ENCODE peak calls at places on chromosomes 1 and 21, in nine cellular contexts. W is adrenal gland, S is fibroblast of lung, K is heart right ventricle, T is brain microvascular endothelial cell, N is A673, H is esophagus squamous epithelium, M is GM23338, A is left lung. I is an unnamed sample.
A peak's percentile ranks its signal among the peaks of the same experiment; 100 is the strongest.

GRCh38 chr1:230171337-230172015 is 104.4 kb downstream of the GALNT2 start:
- DNase-seq in W (no peak), S (peak; percentile 49), K (no peak), T (peak; percentile 61), N (no peak), H (no peak), M (no peak), A (no peak), I (no peak)

GRCh38 chr1:62774006-62774405 is 9.9 kb upstream of the ATG4C start:
- DNase-seq in W (no peak), S (no peak), K (no peak), T (no peak), N (no peak), H (no peak), M (no peak), A (no peak), I (no peak)

GRCh38 chr1:150366416-150367296 is 2.7 kb downstream of the RPRD2 start:
- DNase-seq in W (peak; percentile 29), S (peak; percentile 10), K (no peak), T (no peak), N (peak; percentile 12), H (no peak), M (peak; percentile 25), A (no peak), I (no peak)

GRCh38 chr1:112548540-112548939 is 39.8 kb downstream of the WNT2B start:
- DNase-seq in W (no peak), S (no peak), K (no peak), T (no peak), N (no peak), H (no peak), M (no peak), A (no peak), I (no peak)

GRCh38 chr1:198699167-198700015 is 60.6 kb downstream of the PTPRC start:
- DNase-seq in W (peak; percentile 56), S (peak; percentile 28), K (peak; percentile 9), T (peak; percentile 36), N (peak; percentile 47), H (no peak), M (peak; percentile 79), A (peak; percentile 71), I (peak; percentile 77)

GRCh38 chr21:43585924-43586411 is 73.3 kb downstream of the HSF2BP start:
- DNase-seq in W (peak; percentile 90), S (peak; percentile 98), K (peak; percentile 53), T (peak; percentile 99), N (peak; percentile 96), H (no peak), M (peak; percentile 85), A (no peak), I (peak; percentile 66)

GRCh38 chr1:62198069-62198780 is 3.6 kb downstream of the L1TD1 start:
- DNase-seq in W (no peak), S (no peak), K (no peak), T (no peak), N (no peak), H (no peak), M (peak; percentile 85), A (no peak), I (no peak)

GRCh38 chr1:159010398-159010797 is 691 bp downstream of the IFI16 start:
- DNase-seq in W (no peak), S (no peak), K (no peak), T (no peak), N (no peak), H (no peak), M (no peak), A (no peak), I (no peak)

GRCh38 chr1:230739564-230739963 is 7.6 kb upstream of the CAPN9 start:
- DNase-seq in W (no peak), S (no peak), K (no peak), T (no peak), N (no peak), H (no peak), M (no peak), A (no peak), I (no peak)

GRCh38 chr1:26848947-26849774 is 13.8 kb upstream of the SFN start:
- DNase-seq in W (peak; percentile 88), S (peak; percentile 77), K (no peak), T (peak; percentile 63), N (no peak), H (no peak), M (no peak), A (peak; percentile 81), I (peak; percentile 79)

GRCh38 chr1:6872573-6873261 is 87.5 kb downstream of the CAMTA1 start:
- DNase-seq in W (no peak), S (peak; percentile 28), K (no peak), T (no peak), N (no peak), H (no peak), M (no peak), A (no peak), I (no peak)

GRCh38 chr1:73722055-73722454 is 475.9 kb downstream of the LRRIQ3 start:
- DNase-seq in W (no peak), S (no peak), K (no peak), T (no peak), N (no peak), H (no peak), M (no peak), A (no peak), I (no peak)

GRCh38 chr21:15079276-15079675 is 14.5 kb upstream of the NRIP1 start:
- DNase-seq in W (no peak), S (no peak), K (no peak), T (no peak), N (no peak), H (no peak), M (no peak), A (no peak), I (no peak)

DNA sequence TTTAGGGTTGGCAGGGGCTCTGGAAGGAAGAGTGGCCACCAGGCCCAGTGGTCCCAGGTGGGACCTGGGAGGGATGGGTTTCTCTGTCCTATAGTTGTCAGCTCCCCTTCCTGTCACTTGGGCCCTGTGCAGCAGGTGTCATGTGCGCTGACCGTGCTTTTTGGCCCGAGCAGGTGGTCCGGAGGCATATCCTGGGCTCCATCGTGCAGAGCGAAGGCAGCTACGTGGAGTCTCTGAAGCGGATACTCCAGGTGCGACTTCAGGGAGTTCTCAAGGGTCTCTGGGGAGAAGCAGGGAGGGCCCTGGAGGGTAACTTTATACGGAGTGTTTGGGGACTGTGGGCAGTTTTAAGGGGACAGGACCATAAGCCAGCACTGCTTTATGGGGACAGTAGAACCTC is 82.2 kb downstream of the ARHGEF10L start:
- DNase-seq in W (no peak), S (no peak), K (no peak), T (no peak), N (no peak), H (no peak), M (no peak), A (no peak), I (no peak)
- TF ChIP-seq CTCF in W (no peak), S (no peak), K (no peak), T (no peak), N (no peak), H (no peak), M (no peak), A (no peak), I (no peak)

GRCh38 chr1:65422241-65423203 is 2.1 kb downstream of the LEPR start:
- DNase-seq in W (peak; percentile 44), S (peak; percentile 49), K (no peak), T (peak; percentile 43), N (no peak), H (no peak), M (no peak), A (no peak), I (no peak)

GRCh38 chr1:65423884-65424655 is 3.6 kb downstream of the LEPR start:
- DNase-seq in W (peak; percentile 69), S (peak; percentile 83), K (no peak), T (peak; percentile 86), N (no peak), H (no peak), M (no peak), A (no peak), I (no peak)

GRCh38 chr1:65429806-65430205 is 9.3 kb downstream of the LEPR start:
- DNase-seq in W (peak; percentile 74), S (peak; percentile 67), K (peak; percentile 27), T (peak; percentile 87), N (no peak), H (no peak), M (no peak), A (no peak), I (no peak)

GRCh38 chr1:65429078-65429477 is 8.6 kb downstream of the LEPR start:
- DNase-seq in W (no peak), S (no peak), K (no peak), T (no peak), N (no peak), H (no peak), M (no peak), A (no peak), I (no peak)

GRCh38 chr1:65425697-65426096 is 5.2 kb downstream of the LEPR start:
- DNase-seq in W (no peak), S (peak; percentile 44), K (no peak), T (peak; percentile 78), N (no peak), H (no peak), M (peak; percentile 69), A (no peak), I (no peak)
- H3K27ac ChIP-seq in W (no peak overlapping the region), S (peak overlapping the region; percentile 53), K (no peak overlapping the region), T (peak overlapping the region; percentile 84), N (no peak overlapping the region), H (no peak overlapping the region), M (peak overlapping the region; percentile 94), A (no peak overlapping the region), I (no peak overlapping the region)

DNA sequence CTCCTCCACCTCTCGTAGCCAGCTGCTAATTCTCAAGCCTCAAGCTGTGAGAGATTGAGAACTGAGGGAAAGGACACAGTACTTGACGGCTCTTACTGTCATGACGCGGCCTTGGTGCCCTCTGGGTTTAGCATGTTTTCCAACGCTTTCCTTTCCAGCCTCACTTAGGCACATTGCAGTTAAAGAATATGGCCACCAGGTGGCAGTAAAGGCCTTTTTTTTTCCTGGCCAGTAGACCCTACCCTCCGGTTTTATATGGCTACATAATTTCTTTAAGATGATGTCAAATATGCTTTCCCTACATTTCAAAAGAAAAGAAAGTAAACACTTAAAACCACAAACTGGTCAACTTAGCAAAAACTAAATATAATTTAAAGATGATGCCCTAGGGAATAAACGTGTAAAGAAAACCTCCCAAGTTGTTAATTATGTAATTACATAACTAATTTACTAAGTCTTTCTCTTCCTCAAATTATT is 56.8 kb upstream of the PRDX6 start:
- DNase-seq in W (peak; percentile 79), S (peak; percentile 90), K (peak; percentile 54), T (peak; percentile 80), N (peak; percentile 85), H (no peak), M (peak; percentile 90), A (peak; percentile 43), I (peak; percentile 64)
- TF ChIP-seq CTCF in W (peak; percentile 90), S (peak; percentile 69), K (peak; percentile 92), T (peak; percentile 76), N (peak; percentile 90), H (peak; percentile 91), M (peak; percentile 89), A (peak; percentile 91), I (peak; percentile 88)

DNA sequence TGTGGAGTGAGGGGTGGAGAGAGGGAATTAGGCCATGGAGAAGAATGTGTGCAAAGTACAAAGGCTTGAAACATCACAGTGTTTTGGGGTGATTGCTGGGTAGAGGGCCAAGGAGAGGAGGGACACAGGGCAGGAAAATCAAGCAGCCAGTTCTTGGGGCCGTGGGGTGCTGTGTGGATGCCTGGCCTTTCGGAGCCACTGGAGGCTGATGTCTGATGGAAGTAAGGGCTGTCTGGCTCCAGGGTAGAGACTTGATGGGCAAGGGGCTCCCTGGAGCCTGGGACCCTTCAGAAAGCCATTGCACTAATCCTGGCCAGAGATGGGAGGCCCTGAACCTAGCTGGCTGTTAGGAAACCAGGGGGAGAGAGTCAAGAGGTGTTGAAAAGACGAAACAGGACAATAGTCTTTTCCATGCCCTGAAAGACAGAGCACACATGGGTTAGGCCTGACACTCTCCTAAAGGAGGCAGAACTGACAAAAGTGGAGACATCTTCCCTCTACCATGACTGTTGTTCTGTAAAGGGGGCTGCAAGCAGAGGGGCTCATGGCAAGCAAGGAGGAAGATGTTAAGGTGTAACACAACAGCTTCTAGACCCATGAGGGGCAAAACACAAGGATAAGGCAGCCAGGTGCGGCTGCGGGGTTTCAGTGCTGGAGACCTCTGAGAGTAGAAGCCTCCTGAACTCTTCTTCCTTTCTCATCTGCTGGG is 21.0 kb downstream of the ATF3 start:
- DNase-seq in W (no peak), S (no peak), K (no peak), T (no peak), N (no peak), H (no peak), M (no peak), A (no peak), I (no peak)
- H3K27ac ChIP-seq in W (no peak overlapping the region), S (no peak overlapping the region), K (no peak overlapping the region), T (no peak overlapping the region), N (no peak overlapping the region), H (no peak overlapping the region), M (no peak overlapping the region), A (no peak overlapping the region), I (no peak overlapping the region)

I was measured in body of pancreas.